ENCODE peak calls at places on chromosomes 6 and 20, in six cellular contexts. One of them, this sample, is unnamed.
A peak's percentile ranks its signal among the peaks of the same experiment; 100 is the strongest.

GRCh38 chr6:16276991-16277981 is 38.9 kb downstream of the GMPR start:
- DNase-seq in colonic mucosa: peak; percentile 48
- DNase-seq in cardiac fibroblast: peak; percentile 89
- DNase-seq in heart right ventricle: peak; percentile 70
- DNase-seq in fibroblast of pulmonary artery: peak; percentile 89
- DNase-seq in cardiac muscle cell: peak; percentile 92
- DNase-seq in this sample: peak; percentile 92

GRCh38 chr6:148448371-148449010 is 105.9 kb downstream of the SASH1 start:
- DNase-seq in colonic mucosa: no peak
- DNase-seq in cardiac fibroblast: no peak
- DNase-seq in heart right ventricle: no peak
- DNase-seq in fibroblast of pulmonary artery: no peak
- DNase-seq in cardiac muscle cell: no peak
- DNase-seq in this sample: no peak

GRCh38 chr6:7151381-7151780 is 43.6 kb downstream of the RREB1 start:
- DNase-seq in colonic mucosa: no peak
- DNase-seq in cardiac fibroblast: no peak
- DNase-seq in heart right ventricle: no peak
- DNase-seq in fibroblast of pulmonary artery: no peak
- DNase-seq in cardiac muscle cell: no peak
- DNase-seq in this sample: no peak

GRCh38 chr20:32183947-32184635 is 23.5 kb downstream of the PLAGL2 start:
- DNase-seq in colonic mucosa: no peak
- DNase-seq in cardiac fibroblast: no peak
- DNase-seq in heart right ventricle: no peak
- DNase-seq in fibroblast of pulmonary artery: no peak
- DNase-seq in cardiac muscle cell: no peak
- DNase-seq in this sample: no peak

GRCh38 chr6:116111552-116112528 is 11.2 kb downstream of the NT5DC1 start:
- DNase-seq in colonic mucosa: peak; percentile 57
- DNase-seq in cardiac fibroblast: peak; percentile 67
- DNase-seq in heart right ventricle: no peak
- DNase-seq in fibroblast of pulmonary artery: peak; percentile 65
- DNase-seq in cardiac muscle cell: peak; percentile 60
- DNase-seq in this sample: peak; percentile 80

GRCh38 chr6:138570716-138571020 is 71.4 kb upstream of the NHSL1 start:
- DNase-seq in colonic mucosa: no peak
- DNase-seq in cardiac fibroblast: no peak
- DNase-seq in heart right ventricle: no peak
- DNase-seq in fibroblast of pulmonary artery: no peak
- DNase-seq in cardiac muscle cell: no peak
- DNase-seq in this sample: no peak

GRCh38 chr6:128739112-128739511 is 143.8 kb upstream of the LAMA2 start:
- DNase-seq in colonic mucosa: no peak
- DNase-seq in cardiac fibroblast: no peak
- DNase-seq in heart right ventricle: no peak
- DNase-seq in fibroblast of pulmonary artery: no peak
- DNase-seq in cardiac muscle cell: no peak
- DNase-seq in this sample: no peak

GRCh38 chr20:1320902-1321653 is 7.9 kb downstream of the SDCBP2 start:
- DNase-seq in colonic mucosa: no peak
- DNase-seq in cardiac fibroblast: no peak
- DNase-seq in heart right ventricle: no peak
- DNase-seq in fibroblast of pulmonary artery: no peak
- DNase-seq in cardiac muscle cell: no peak
- DNase-seq in this sample: no peak

GRCh38 chr6:16687045-16687444 is 74.2 kb downstream of the ATXN1 start:
- DNase-seq in colonic mucosa: no peak
- DNase-seq in cardiac fibroblast: no peak
- DNase-seq in heart right ventricle: no peak
- DNase-seq in fibroblast of pulmonary artery: no peak
- DNase-seq in cardiac muscle cell: no peak
- DNase-seq in this sample: no peak

GRCh38 chr6:14117158-14118090 is at the start of gene CD83:
- DNase-seq in colonic mucosa: peak; percentile 68
- DNase-seq in cardiac fibroblast: peak; percentile 40
- DNase-seq in heart right ventricle: peak; percentile 70
- DNase-seq in fibroblast of pulmonary artery: peak; percentile 23
- DNase-seq in cardiac muscle cell: peak; percentile 74
- DNase-seq in this sample: peak; percentile 42

GRCh38 chr6:107121964-107122495 is 6.7 kb upstream of the BEND3 start:
- DNase-seq in colonic mucosa: no peak
- DNase-seq in cardiac fibroblast: no peak
- DNase-seq in heart right ventricle: no peak
- DNase-seq in fibroblast of pulmonary artery: no peak
- DNase-seq in cardiac muscle cell: no peak
- DNase-seq in this sample: no peak

GRCh38 chr6:158185729-158186456 is 17.7 kb downstream of the GTF2H5 start:
- DNase-seq in colonic mucosa: no peak
- DNase-seq in cardiac fibroblast: peak; percentile 65
- DNase-seq in heart right ventricle: no peak
- DNase-seq in fibroblast of pulmonary artery: peak; percentile 41
- DNase-seq in cardiac muscle cell: no peak
- DNase-seq in this sample: peak; percentile 72

GRCh38 chr6:96116674-96117073 is 100.9 kb downstream of the FUT9 start:
- DNase-seq in colonic mucosa: no peak
- DNase-seq in cardiac fibroblast: no peak
- DNase-seq in heart right ventricle: no peak
- DNase-seq in fibroblast of pulmonary artery: no peak
- DNase-seq in cardiac muscle cell: peak; percentile 67
- DNase-seq in this sample: no peak

GRCh38 chr6:42451595-42452170 is at the start of gene TRERF1:
- DNase-seq in colonic mucosa: peak; percentile 75
- DNase-seq in cardiac fibroblast: peak; percentile 74
- DNase-seq in heart right ventricle: peak; percentile 53
- DNase-seq in fibroblast of pulmonary artery: peak; percentile 75
- DNase-seq in cardiac muscle cell: peak; percentile 78
- DNase-seq in this sample: peak; percentile 76

GRCh38 chr6:89186762-89187161 is 30.4 kb downstream of the GABRR1 start:
- DNase-seq in colonic mucosa: no peak
- DNase-seq in cardiac fibroblast: no peak
- DNase-seq in heart right ventricle: no peak
- DNase-seq in fibroblast of pulmonary artery: no peak
- DNase-seq in cardiac muscle cell: no peak
- DNase-seq in this sample: no peak

GRCh38 chr6:47484616-47485015 is 7.0 kb downstream of the CD2AP start:
- DNase-seq in colonic mucosa: no peak
- DNase-seq in cardiac fibroblast: peak; percentile 92
- DNase-seq in heart right ventricle: no peak
- DNase-seq in fibroblast of pulmonary artery: peak; percentile 60
- DNase-seq in cardiac muscle cell: no peak
- DNase-seq in this sample: peak; percentile 83

GRCh38 chr6:12228447-12229146 is 61.6 kb upstream of the EDN1 start:
- DNase-seq in colonic mucosa: peak; percentile 79
- DNase-seq in cardiac fibroblast: no peak
- DNase-seq in heart right ventricle: no peak
- DNase-seq in fibroblast of pulmonary artery: no peak
- DNase-seq in cardiac muscle cell: no peak
- DNase-seq in this sample: no peak

GRCh38 chr6:28274888-28275287 is 6.5 kb upstream of the PGBD1 start:
- DNase-seq in colonic mucosa: no peak
- DNase-seq in cardiac fibroblast: no peak
- DNase-seq in heart right ventricle: no peak
- DNase-seq in fibroblast of pulmonary artery: no peak
- DNase-seq in cardiac muscle cell: no peak
- DNase-seq in this sample: no peak

GRCh38 chr20:5887386-5887785 is 62.9 kb downstream of the TRMT6 start:
- DNase-seq in colonic mucosa: no peak
- DNase-seq in cardiac fibroblast: no peak
- DNase-seq in heart right ventricle: no peak
- DNase-seq in fibroblast of pulmonary artery: no peak
- DNase-seq in cardiac muscle cell: no peak
- DNase-seq in this sample: no peak

GRCh38 chr20:57263127-57263609 is 3.3 kb downstream of the BMP7 start:
- DNase-seq in colonic mucosa: no peak
- DNase-seq in cardiac fibroblast: no peak
- DNase-seq in heart right ventricle: no peak
- DNase-seq in fibroblast of pulmonary artery: no peak
- DNase-seq in cardiac muscle cell: no peak
- DNase-seq in this sample: no peak

GRCh38 chr6:107840636-107841264 is 16.6 kb upstream of the SCML4 start:
- DNase-seq in colonic mucosa: no peak
- DNase-seq in cardiac fibroblast: no peak
- DNase-seq in heart right ventricle: no peak
- DNase-seq in fibroblast of pulmonary artery: no peak
- DNase-seq in cardiac muscle cell: no peak
- DNase-seq in this sample: no peak

GRCh38 chr6:1296542-1296941 is 15.4 kb upstream of the FOXQ1 start:
- DNase-seq in colonic mucosa: no peak
- DNase-seq in cardiac fibroblast: no peak
- DNase-seq in heart right ventricle: no peak
- DNase-seq in fibroblast of pulmonary artery: no peak
- DNase-seq in cardiac muscle cell: no peak
- DNase-seq in this sample: peak; percentile 47

GRCh38 chr6:105879902-105880547 is 206.1 kb upstream of the PRDM1 start:
- DNase-seq in colonic mucosa: no peak
- DNase-seq in cardiac fibroblast: no peak
- DNase-seq in heart right ventricle: no peak
- DNase-seq in fibroblast of pulmonary artery: no peak
- DNase-seq in cardiac muscle cell: no peak
- DNase-seq in this sample: no peak

GRCh38 chr6:122619309-122619708 is 9.1 kb downstream of the PKIB start:
- DNase-seq in colonic mucosa: no peak
- DNase-seq in cardiac fibroblast: no peak
- DNase-seq in heart right ventricle: no peak
- DNase-seq in fibroblast of pulmonary artery: no peak
- DNase-seq in cardiac muscle cell: no peak
- DNase-seq in this sample: no peak

GRCh38 chr6:162526960-162527359 is 200.6 kb downstream of the PRKN start:
- DNase-seq in colonic mucosa: no peak
- DNase-seq in cardiac fibroblast: no peak
- DNase-seq in heart right ventricle: no peak
- DNase-seq in fibroblast of pulmonary artery: no peak
- DNase-seq in cardiac muscle cell: no peak
- DNase-seq in this sample: no peak

GRCh38 chr6:136031982-136032381 is 180.5 kb downstream of the PDE7B start:
- DNase-seq in colonic mucosa: no peak
- DNase-seq in cardiac fibroblast: peak; percentile 77
- DNase-seq in heart right ventricle: no peak
- DNase-seq in fibroblast of pulmonary artery: peak; percentile 76
- DNase-seq in cardiac muscle cell: peak; percentile 22
- DNase-seq in this sample: peak; percentile 88

GRCh38 chr6:109454483-109455160 is 950 bp downstream of the MICAL1 start:
- DNase-seq in colonic mucosa: peak; percentile 51
- DNase-seq in cardiac fibroblast: no peak
- DNase-seq in heart right ventricle: no peak
- DNase-seq in fibroblast of pulmonary artery: peak; percentile 29
- DNase-seq in cardiac muscle cell: no peak
- DNase-seq in this sample: peak; percentile 52

GRCh38 chr6:91886183-91886795 is 1299.4 kb upstream of the MAP3K7 start:
- DNase-seq in colonic mucosa: no peak
- DNase-seq in cardiac fibroblast: no peak
- DNase-seq in heart right ventricle: no peak
- DNase-seq in fibroblast of pulmonary artery: no peak
- DNase-seq in cardiac muscle cell: no peak
- DNase-seq in this sample: no peak

GRCh38 chr20:18533491-18533890 is 25.8 kb downstream of the SEC23B start:
- DNase-seq in colonic mucosa: no peak
- DNase-seq in cardiac fibroblast: no peak
- DNase-seq in heart right ventricle: no peak
- DNase-seq in fibroblast of pulmonary artery: no peak
- DNase-seq in cardiac muscle cell: no peak
- DNase-seq in this sample: no peak

GRCh38 chr6:32852018-32852843 is 1.3 kb downstream of the TAP1 start:
- DNase-seq in colonic mucosa: peak; percentile 68
- DNase-seq in cardiac fibroblast: no peak
- DNase-seq in heart right ventricle: no peak
- DNase-seq in fibroblast of pulmonary artery: peak; percentile 4
- DNase-seq in cardiac muscle cell: no peak
- DNase-seq in this sample: no peak

GRCh38 chr6:20572940-20573339 is 38.7 kb downstream of the CDKAL1 start:
- DNase-seq in colonic mucosa: no peak
- DNase-seq in cardiac fibroblast: peak; percentile 87
- DNase-seq in heart right ventricle: no peak
- DNase-seq in fibroblast of pulmonary artery: peak; percentile 90
- DNase-seq in cardiac muscle cell: no peak
- DNase-seq in this sample: peak; percentile 76

GRCh38 chr20:53943522-53944291 is 126.7 kb downstream of the BCAS1 start:
- DNase-seq in colonic mucosa: no peak
- DNase-seq in cardiac fibroblast: peak; percentile 66
- DNase-seq in heart right ventricle: no peak
- DNase-seq in fibroblast of pulmonary artery: peak; percentile 67
- DNase-seq in cardiac muscle cell: peak; percentile 57
- DNase-seq in this sample: peak; percentile 60
- TF ChIP-seq CTCF in colonic mucosa: peak; percentile 52
- TF ChIP-seq CTCF in cardiac fibroblast: peak; percentile 50
- TF ChIP-seq CTCF in heart right ventricle: peak; percentile 65
- TF ChIP-seq CTCF in fibroblast of pulmonary artery: peak; percentile 55
- TF ChIP-seq CTCF in cardiac muscle cell: peak; percentile 61
- TF ChIP-seq CTCF in this sample: peak; percentile 70

DNA sequence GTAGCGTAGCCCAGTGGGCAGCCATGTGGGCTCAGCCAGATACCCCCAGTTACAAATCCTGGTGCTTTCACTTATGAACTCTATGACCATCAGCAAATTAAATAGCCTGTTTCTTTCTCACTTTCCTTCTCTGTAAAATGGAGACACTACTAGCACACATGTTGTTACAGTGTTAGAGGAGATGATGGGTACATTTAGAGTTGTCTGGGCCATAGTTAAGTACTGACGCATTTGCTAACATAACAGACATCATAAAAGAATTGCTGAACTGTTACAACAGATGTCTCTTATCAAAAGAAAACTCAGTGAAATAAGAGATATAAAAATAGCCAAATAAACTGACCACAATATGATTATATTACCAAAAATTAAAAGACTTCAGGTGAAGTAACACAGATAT is 69.9 kb upstream of the DOK5 start:
- DNase-seq in colonic mucosa: no peak
- DNase-seq in cardiac fibroblast: peak; percentile 4
- DNase-seq in heart right ventricle: no peak
- DNase-seq in fibroblast of pulmonary artery: peak; percentile 5
- DNase-seq in cardiac muscle cell: no peak
- DNase-seq in this sample: no peak
- TF ChIP-seq CTCF in colonic mucosa: no peak
- TF ChIP-seq CTCF in cardiac fibroblast: no peak
- TF ChIP-seq CTCF in heart right ventricle: no peak
- TF ChIP-seq CTCF in fibroblast of pulmonary artery: no peak
- TF ChIP-seq CTCF in cardiac muscle cell: no peak
- TF ChIP-seq CTCF in this sample: no peak

DNA sequence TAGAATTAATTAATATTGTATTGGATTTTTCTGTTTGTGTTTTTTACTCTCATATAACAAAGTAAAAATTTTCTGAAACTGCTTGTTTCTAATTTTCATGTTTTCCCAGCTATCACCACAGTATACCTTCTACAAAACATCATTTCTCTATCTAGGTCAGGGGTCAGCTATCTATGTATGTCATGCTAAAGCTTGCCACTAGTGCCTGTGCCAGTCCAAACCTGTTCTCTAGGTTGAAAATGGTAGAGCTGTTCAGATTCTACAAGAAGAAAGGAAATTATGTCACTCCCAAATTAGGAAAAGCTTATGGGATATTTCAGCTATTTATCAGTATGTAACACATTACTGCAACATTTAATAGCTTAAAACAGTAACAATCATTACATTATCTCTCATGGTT is 5.8 kb upstream of the ME1 start:
- DNase-seq in colonic mucosa: no peak
- DNase-seq in cardiac fibroblast: no peak
- DNase-seq in heart right ventricle: no peak
- DNase-seq in fibroblast of pulmonary artery: no peak
- DNase-seq in cardiac muscle cell: no peak
- DNase-seq in this sample: no peak
- TF ChIP-seq CTCF in colonic mucosa: no peak
- TF ChIP-seq CTCF in cardiac fibroblast: no peak
- TF ChIP-seq CTCF in heart right ventricle: no peak
- TF ChIP-seq CTCF in fibroblast of pulmonary artery: no peak
- TF ChIP-seq CTCF in cardiac muscle cell: no peak
- TF ChIP-seq CTCF in this sample: no peak

GRCh38 chr6:30101939-30102700 is 10.8 kb downstream of the TRIM31 start:
- DNase-seq in colonic mucosa: peak; percentile 96
- DNase-seq in cardiac fibroblast: peak; percentile 82
- DNase-seq in heart right ventricle: peak; percentile 94
- DNase-seq in fibroblast of pulmonary artery: peak; percentile 81
- DNase-seq in cardiac muscle cell: peak; percentile 91
- DNase-seq in this sample: peak; percentile 82
- TF ChIP-seq CTCF in colonic mucosa: no peak
- TF ChIP-seq CTCF in cardiac fibroblast: peak; percentile 8
- TF ChIP-seq CTCF in heart right ventricle: no peak
- TF ChIP-seq CTCF in fibroblast of pulmonary artery: peak; percentile 18
- TF ChIP-seq CTCF in cardiac muscle cell: peak; percentile 12
- TF ChIP-seq CTCF in this sample: peak; percentile 30

This sample was measured in choroid plexus epithelial cell.